ENCODE peak calls at places on chromosomes 3 and 15, in seven cellular contexts. K is cardiac fibroblast; Z is left ventricle myocardium inferior; G is PC-3; C is ascending aorta; M is kidney epithelial cell; I is CD8-positive, alpha-beta T cell. N is an unnamed sample.

GRCh38 chr3:15292765-15293522 is 39.4 kb downstream of the SH3BP5 start:
- DNase-seq in I (no peak), K (peak; percentile 25), Z (no peak), M (no peak), C (peak; percentile 66), G (no peak), N (no peak)

GRCh38 chr3:62600033-62600432 is 226.7 kb upstream of the FEZF2 start:
- DNase-seq in M (no peak), C (no peak), G (no peak), K (no peak), I (no peak), Z (no peak), N (no peak)

GRCh38 chr3:10338591-10339369 is 17.9 kb upstream of the SEC13 start:
- DNase-seq in G (no peak), K (no peak), C (no peak), Z (peak; percentile 3), I (no peak), M (no peak), N (no peak)

GRCh38 chr15:23912191-23912590 is 225.1 kb upstream of the NDN start:
- DNase-seq in K (no peak), I (no peak), G (no peak), Z (no peak), M (no peak), C (no peak), N (no peak)

GRCh38 chr3:168395551-168395950 is 299.8 kb upstream of the GOLIM4 start:
- DNase-seq in Z (no peak), M (no peak), K (no peak), C (no peak), G (no peak), I (no peak), N (no peak)

GRCh38 chr15:51917493-51917892 is 54.1 kb downstream of the LEO1 start:
- DNase-seq in C (no peak), M (peak; percentile 2), G (peak; percentile 75), I (no peak), Z (no peak), K (peak; percentile 31), N (no peak)

GRCh38 chr15:62802612-62803011 is 239.9 kb upstream of the TPM1 start:
- DNase-seq in I (no peak), C (no peak), Z (no peak), M (no peak), K (no peak), G (no peak), N (no peak)

GRCh38 chr15:48754011-48754410 is 56.9 kb downstream of the CEP152 start:
- DNase-seq in C (no peak), Z (no peak), I (no peak), K (no peak), G (no peak), M (no peak), N (peak; percentile 89)

GRCh38 chr3:103127737-103128136 is 692.9 kb downstream of the ZPLD1 start:
- DNase-seq in M (peak; percentile 9), C (no peak), K (no peak), G (peak; percentile 52), I (no peak), Z (no peak), N (no peak)

GRCh38 chr3:86990734-86991481 is at the start of gene VGLL3:
- DNase-seq in C (no peak), G (peak; percentile 55), M (no peak), Z (peak; percentile 63), I (no peak), K (peak; percentile 88), N (peak; percentile 47)

GRCh38 chr15:71364117-71364584 is 248.9 kb downstream of the THSD4 start:
- DNase-seq in G (no peak), C (no peak), I (no peak), Z (no peak), M (no peak), K (no peak), N (no peak)

GRCh38 chr3:8536106-8537052 is 34.8 kb downstream of the LMCD1 start:
- DNase-seq in I (no peak), G (peak; percentile 37), Z (no peak), M (no peak), C (no peak), K (peak; percentile 69), N (no peak)

GRCh38 chr3:158768881-158769518 is 32.9 kb upstream of the MFSD1 start:
- DNase-seq in I (no peak), Z (no peak), M (peak; percentile 86), G (peak; percentile 85), K (peak; percentile 96), C (no peak), N (peak; percentile 78)

GRCh38 chr3:64238971-64239667 is 13.9 kb upstream of the PRICKLE2 start:
- DNase-seq in G (peak; percentile 45), Z (peak; percentile 76), I (no peak), M (peak; percentile 93), K (peak; percentile 97), C (no peak), N (peak; percentile 84)

GRCh38 chr15:90906181-90906849 is 3.2 kb downstream of the MAN2A2 start:
- DNase-seq in C (no peak), Z (no peak), M (no peak), I (no peak), G (no peak), K (no peak), N (no peak)

DNA sequence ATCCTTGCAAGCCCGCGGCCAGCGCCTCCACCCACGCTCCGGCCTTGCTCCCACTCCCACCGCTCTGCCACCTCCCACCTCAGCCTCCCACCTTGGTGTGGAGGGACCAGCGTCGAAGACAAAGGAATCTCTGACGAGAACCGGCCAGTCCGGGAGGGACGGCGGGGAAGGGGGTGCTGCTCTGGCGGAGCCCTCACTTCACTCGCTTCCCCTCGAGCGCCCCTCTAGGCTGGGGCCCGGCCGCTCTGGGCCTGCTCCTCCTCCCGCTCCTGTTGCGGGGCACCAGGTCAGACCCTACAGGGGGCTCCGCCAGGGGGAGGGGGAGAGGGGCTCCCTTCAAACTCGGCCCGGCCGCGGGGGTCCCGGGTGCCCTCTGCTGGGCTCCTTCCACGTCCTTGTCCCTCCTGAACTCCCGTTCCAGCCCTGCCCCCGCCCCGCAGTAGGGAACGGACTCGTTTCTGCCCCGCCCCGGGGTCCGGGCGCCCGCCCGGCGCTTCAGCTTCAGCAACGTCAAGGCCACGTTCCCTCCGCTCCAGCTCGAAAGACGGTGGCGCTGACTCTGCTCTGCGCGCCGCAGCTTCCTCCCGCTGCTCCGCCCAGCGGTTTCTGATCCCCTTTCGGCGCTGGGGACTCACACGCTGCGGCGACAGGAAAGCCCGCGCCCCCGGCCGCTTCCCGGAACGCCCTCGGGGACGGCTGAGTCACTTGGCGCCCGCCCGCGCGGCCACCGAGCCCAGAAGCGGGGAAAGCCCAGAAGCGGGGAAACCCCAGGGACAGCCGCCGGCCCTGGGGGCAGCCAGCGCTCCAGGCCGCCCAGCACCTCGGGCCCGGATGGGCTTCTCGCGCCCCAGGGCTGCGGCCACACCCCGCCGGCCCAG is 28.6 kb downstream of the ARHGAP31 start:
- DNase-seq in Z (peak; percentile 88), K (peak; percentile 79), C (peak; percentile 62), G (peak; percentile 94), M (no peak), I (peak; percentile 87), N (peak; percentile 32)
- TF ChIP-seq CTCF in Z (peak; percentile 33), K (no peak), C (peak; percentile 35), G (peak; percentile 42), M (peak; percentile 6), I (no peak), N (peak; percentile 2)

DNA sequence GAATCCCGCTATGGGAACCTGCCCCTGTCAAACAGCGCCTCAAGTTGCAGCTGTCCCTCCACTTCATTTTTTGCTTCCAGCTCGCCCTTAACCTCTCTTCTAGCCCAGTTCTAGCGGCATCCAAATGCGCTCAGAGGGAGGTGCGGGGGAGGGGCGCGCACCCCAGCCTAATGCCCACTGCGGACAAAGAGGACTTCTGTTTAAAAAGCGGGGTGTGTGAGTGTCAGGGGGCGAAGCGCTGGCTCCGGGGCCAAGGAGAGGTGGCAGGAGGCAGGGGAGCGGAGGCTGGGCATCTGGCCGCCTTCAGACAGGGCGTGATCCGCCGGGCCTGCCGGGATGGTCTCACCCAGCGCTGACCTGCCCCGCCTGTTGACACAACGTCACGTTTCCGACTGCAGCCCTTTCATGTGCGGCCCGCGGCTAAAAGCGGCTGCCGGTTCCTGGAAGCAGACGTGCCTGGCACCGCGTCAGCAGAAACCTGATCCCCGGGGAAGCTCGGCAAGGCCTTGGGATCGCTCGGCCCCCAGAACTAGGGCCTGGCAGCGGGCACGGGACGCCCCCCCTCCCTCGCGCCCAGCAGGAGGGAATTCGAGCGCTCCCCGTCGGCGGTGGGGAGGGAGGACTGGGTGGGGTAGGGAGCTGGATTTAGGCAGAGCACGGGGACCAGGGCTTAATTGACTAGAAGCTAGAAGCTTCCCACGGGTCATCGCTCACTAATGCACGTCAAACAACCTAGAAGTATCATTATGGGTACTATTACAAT is 7.6 kb downstream of the BHLHE40 start:
- DNase-seq in I (peak; percentile 76), C (peak; percentile 92), M (peak; percentile 95), K (peak; percentile 98), Z (peak; percentile 97), G (peak; percentile 98), N (peak; percentile 99)
- H3K4me3 ChIP-seq in I (peak overlapping the region; percentile 52), C (peak overlapping the region; percentile 58), M (peak overlapping the region; percentile 11), K (peak overlapping the region; percentile 27), Z (peak overlapping the region; percentile 98), G (peak overlapping the region; percentile 35), N (peak overlapping the region; percentile 100)

DNA sequence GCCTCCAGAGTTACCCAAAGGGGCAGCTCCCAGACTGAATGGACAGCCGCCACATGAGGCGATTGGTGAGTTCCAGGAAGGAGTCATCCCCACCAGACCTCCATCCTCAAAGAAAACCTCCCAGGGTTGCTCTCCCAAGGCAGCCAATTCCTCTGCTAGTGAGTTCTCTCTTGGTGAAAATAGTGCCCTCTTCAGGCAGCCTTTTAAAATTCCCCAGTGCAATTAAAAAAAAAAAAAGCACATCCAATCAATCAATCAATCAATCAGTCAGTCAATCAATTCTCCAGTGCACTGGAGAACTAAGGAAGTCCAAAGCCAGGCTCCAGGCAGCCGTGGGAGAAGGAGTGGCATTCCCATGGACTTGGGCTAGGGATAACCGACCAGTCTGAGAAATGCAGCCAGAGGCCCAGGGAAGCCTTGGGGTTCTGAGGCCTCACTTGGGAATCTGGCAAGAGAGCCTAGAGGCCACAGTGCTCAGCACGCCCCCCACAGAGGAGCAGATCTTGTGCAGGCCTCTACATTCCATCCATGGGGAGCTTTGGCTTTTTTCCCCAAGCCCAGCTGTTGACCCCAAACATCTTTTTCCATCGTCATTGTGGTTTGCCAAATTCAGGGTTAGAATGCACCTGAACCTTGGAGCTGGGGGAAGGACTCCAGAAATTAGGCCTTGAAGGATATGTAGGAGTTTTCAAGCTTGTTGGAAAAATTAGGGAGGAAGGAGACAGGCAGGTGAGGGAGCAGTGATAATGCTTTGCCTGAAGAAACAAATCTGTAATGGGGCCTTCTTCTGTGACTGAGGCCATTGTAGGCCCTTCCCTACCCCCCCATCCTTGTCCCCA is 4.8 kb downstream of the PAQR5 start:
- DNase-seq in I (no peak), Z (no peak), M (no peak), G (peak; percentile 17), C (no peak), K (no peak), N (no peak)
- TF ChIP-seq CTCF in I (no peak), Z (peak; percentile 17), M (peak; percentile 9), G (peak; percentile 58), C (no peak), K (peak; percentile 7), N (peak; percentile 31)

DNA sequence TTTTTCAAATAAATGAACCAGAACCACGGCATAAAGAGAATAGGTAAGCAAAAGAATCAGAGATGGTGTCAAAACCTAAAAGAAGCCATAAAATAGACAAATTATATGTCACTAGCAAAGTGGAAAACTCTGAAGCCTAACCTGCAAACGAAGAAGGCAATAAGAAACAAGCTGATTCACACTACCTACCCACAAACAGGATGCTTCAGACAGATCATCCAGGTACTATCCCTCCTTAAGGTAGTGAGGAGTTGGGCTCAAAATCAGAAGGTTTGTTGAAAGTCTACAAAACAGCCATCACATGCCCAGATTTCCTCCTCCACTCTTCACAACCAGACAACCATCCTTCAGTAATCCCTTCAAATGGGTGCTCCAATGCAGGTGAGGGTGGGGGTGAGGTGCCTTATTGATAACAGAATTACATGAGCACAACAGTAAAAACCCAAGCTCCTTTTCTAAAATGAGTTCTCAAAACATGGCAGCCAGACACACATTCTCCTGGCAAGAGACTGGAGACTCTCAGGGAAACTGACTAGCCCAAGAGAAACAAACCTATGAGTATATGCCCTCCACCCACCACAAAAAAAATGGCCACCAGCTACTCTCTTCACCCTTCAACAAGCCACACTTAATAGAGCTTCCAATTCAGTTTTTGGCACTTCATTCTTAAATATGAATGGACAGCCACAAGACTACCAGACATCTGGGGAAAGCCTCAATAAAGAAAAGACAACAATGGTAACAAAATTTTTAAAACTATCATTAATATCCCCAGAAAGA is 6.4 kb downstream of the KPNA1 start:
- DNase-seq in M (no peak), K (no peak), Z (no peak), C (no peak), I (no peak), G (no peak), N (no peak)
- H3K4me3 ChIP-seq in M (no peak overlapping the region), K (no peak overlapping the region), Z (no peak overlapping the region), C (no peak overlapping the region), I (no peak overlapping the region), G (no peak overlapping the region), N (no peak overlapping the region)